ENCODE peak calls at places on chromosomes 5 and 9, in eight cellular contexts. V is iPS DF 19.7; P is lower lobe of right lung; Y is iPS DF 6.9; G is ELF-1; A is IMR-90; Z is RPMI7951; W is stimulated activated CD8-positive, alpha-beta memory T cell treated with anti-CD3 and anti-CD28 coated beads, Interleukin-4, amount 100 ng/mL, for 24 hours. S is an unnamed sample.

GRCh38 chr9:107704791-107705190 is 215.2 kb upstream of the KLF4 start:
- DNase-seq in A (no peak), G (no peak), Z (no peak), Y (no peak), P (no peak), V (no peak), W (no peak), S (no peak)

GRCh38 chr5:68565427-68565826 is 349.9 kb downstream of the PIK3R1 start:
- DNase-seq in Y (no peak), Z (no peak), V (no peak), W (no peak), G (peak; percentile 22), P (no peak), A (no peak), S (no peak)

GRCh38 chr9:109315889-109316640 is 4.8 kb downstream of the EPB41L4B start:
- DNase-seq in A (peak; percentile 18), Y (no peak), W (no peak), Z (peak; percentile 89), P (peak; percentile 89), V (no peak), G (no peak), S (no peak)

GRCh38 chr9:110536802-110537201 is 42.7 kb downstream of the SVEP1 start:
- DNase-seq in Z (peak; percentile 55), W (no peak), P (no peak), V (no peak), G (no peak), Y (no peak), A (peak; percentile 86), S (peak; percentile 80)

GRCh38 chr5:41143124-41143523 is 70.2 kb downstream of the C6 start:
- DNase-seq in P (no peak), Y (no peak), Z (no peak), V (no peak), A (no peak), W (no peak), G (no peak), S (no peak)

GRCh38 chr5:180122875-180123274 is 51.3 kb upstream of the RNF130 start:
- DNase-seq in Y (no peak), V (no peak), G (no peak), W (no peak), P (no peak), A (no peak), Z (no peak), S (no peak)

GRCh38 chr5:100505984-100506670 is 29.0 kb upstream of the FAM174A start:
- DNase-seq in G (no peak), W (no peak), P (no peak), A (peak; percentile 82), Z (peak; percentile 70), Y (no peak), V (no peak), S (peak; percentile 80)

GRCh38 chr9:131095666-131096489 is 453 bp upstream of the AIF1L start:
- DNase-seq in W (no peak), P (no peak), V (no peak), Y (no peak), A (no peak), Z (no peak), G (peak; percentile 87), S (no peak)

GRCh38 chr5:180797256-180798192 is 5.1 kb downstream of the MGAT1 start:
- DNase-seq in V (no peak), W (no peak), Y (no peak), Z (no peak), A (no peak), P (no peak), G (no peak), S (no peak)

GRCh38 chr5:180785794-180786221 is 16.8 kb downstream of the MGAT1 start:
- DNase-seq in V (peak; percentile 82), G (peak; percentile 90), A (peak; percentile 64), W (no peak), Z (peak; percentile 64), Y (no peak), P (peak; percentile 59), S (peak; percentile 41)

GRCh38 chr9:109448223-109448622 is 49.9 kb downstream of the PTPN3 start:
- DNase-seq in P (no peak), Y (no peak), V (no peak), A (peak; percentile 71), Z (peak; percentile 80), G (no peak), W (no peak), S (peak; percentile 19)

GRCh38 chr5:78648359-78649219 is at the start of gene LHFPL2:
- DNase-seq in Y (no peak), G (peak; percentile 70), V (no peak), A (peak; percentile 68), W (peak; percentile 4), P (peak; percentile 79), Z (peak; percentile 75), S (no peak)

GRCh38 chr5:78806544-78806943 is 158.0 kb upstream of the LHFPL2 start:
- DNase-seq in G (no peak), Z (peak; percentile 99), A (peak; percentile 94), V (no peak), P (no peak), W (no peak), Y (no peak), S (peak; percentile 97)

GRCh38 chr5:106399381-106399780 is 1271.4 kb downstream of the EFNA5 start:
- DNase-seq in W (no peak), A (peak; percentile 84), G (no peak), V (no peak), Z (peak; percentile 65), P (no peak), Y (no peak), S (no peak)

GRCh38 chr9:96176901-96177718 is 124.9 kb downstream of the HSD17B3 start:
- DNase-seq in P (no peak), Z (no peak), W (no peak), A (no peak), G (no peak), Y (no peak), V (no peak), S (no peak)

GRCh38 chr5:67287795-67288194 is 91.2 kb upstream of the CD180 start:
- DNase-seq in Y (no peak), W (no peak), G (no peak), P (no peak), V (no peak), A (peak; percentile 72), Z (peak; percentile 77), S (peak; percentile 29)

GRCh38 chr9:27933210-27934062 is 360.2 kb upstream of the C9orf72 start:
- DNase-seq in Y (no peak), A (no peak), W (no peak), V (no peak), Z (no peak), P (no peak), G (no peak), S (no peak)

GRCh38 chr5:142825378-142826089 is 55.4 kb downstream of the ARHGAP26 start:
- DNase-seq in V (no peak), P (no peak), G (peak; percentile 30), W (no peak), Y (no peak), A (no peak), Z (no peak), S (no peak)

GRCh38 chr9:89474939-89475338 is 23.0 kb downstream of the SEMA4D start:
- DNase-seq in P (no peak), Y (no peak), Z (no peak), A (no peak), W (no peak), G (no peak), V (no peak), S (no peak)

GRCh38 chr5:164119806-164120440 is 614.5 kb downstream of the MAT2B start:
- DNase-seq in P (no peak), A (peak; percentile 56), W (no peak), Z (no peak), V (peak; percentile 57), G (peak; percentile 61), Y (peak; percentile 37), S (no peak)

S was measured in HS-5.